ENCODE peak calls at places on chromosome 12, in eight cellular contexts. Q, H, T, D, J, M, R and P are unnamed samples.

GRCh38 chr12:98594050-98594853 is 766 bp downstream of the SLC25A3 start:
- DNase-seq in M (no peak), Q (peak; percentile 58), J (peak; percentile 38), T (peak; percentile 23), D (no peak), R (peak; percentile 16), H (no peak), P (peak; percentile 3)

GRCh38 chr12:80967565-80967964 is 29.8 kb upstream of the LIN7A start:
- DNase-seq in H (no peak), M (no peak), Q (no peak), J (no peak), R (no peak), T (no peak), D (no peak), P (no peak)

GRCh38 chr12:37672655-37673260 is 643.8 kb upstream of the ALG10B start:
- DNase-seq in D (no peak), M (no peak), T (no peak), J (no peak), H (no peak), R (no peak), Q (no peak), P (no peak)

GRCh38 chr12:113142173-113142885 is 6.8 kb upstream of the RASAL1 start:
- DNase-seq in T (no peak), D (no peak), R (no peak), J (no peak), H (peak; percentile 62), Q (no peak), M (peak; percentile 57), P (no peak)

GRCh38 chr12:111638576-111638975 is 39.5 kb upstream of the ATXN2 start:
- DNase-seq in H (no peak), J (peak; percentile 6), Q (no peak), M (no peak), D (no peak), T (no peak), R (no peak), P (no peak)

GRCh38 chr12:111685322-111685810 is 390 bp downstream of the BRAP start:
- DNase-seq in R (no peak), D (no peak), T (no peak), Q (no peak), H (peak; percentile 34), J (peak; percentile 6), M (no peak), P (no peak)

GRCh38 chr12:132084681-132085635 is 59.2 kb downstream of the DDX51 start:
- DNase-seq in M (peak; percentile 71), R (no peak), T (peak; percentile 44), D (peak; percentile 20), Q (no peak), H (peak; percentile 79), J (peak; percentile 47), P (no peak)

GRCh38 chr12:67766370-67766769 is 117.8 kb downstream of the DYRK2 start:
- DNase-seq in Q (no peak), H (no peak), R (no peak), M (no peak), D (no peak), T (no peak), J (peak; percentile 69), P (no peak)

GRCh38 chr12:24561411-24561871 is 387.5 kb downstream of the BCAT1 start:
- DNase-seq in R (no peak), H (no peak), J (peak; percentile 71), M (no peak), Q (no peak), T (no peak), D (no peak), P (no peak)

GRCh38 chr12:40560848-40561247 is 131.4 kb upstream of the CNTN1 start:
- DNase-seq in D (no peak), H (no peak), Q (no peak), J (no peak), M (no peak), R (no peak), T (no peak), P (no peak)

GRCh38 chr12:15532364-15532977 is 210.2 kb downstream of the PTPRO start:
- DNase-seq in M (peak; percentile 76), R (peak; percentile 33), D (no peak), T (no peak), J (peak; percentile 79), H (peak; percentile 47), Q (no peak), P (peak; percentile 56)

GRCh38 chr12:10331642-10332239 is 24.1 kb downstream of the KLRD1 start:
- DNase-seq in M (no peak), D (peak; percentile 0), R (no peak), H (peak; percentile 43), T (no peak), J (peak; percentile 76), Q (no peak), P (peak; percentile 29)

GRCh38 chr12:106693421-106693820 is 81.1 kb upstream of the RIC8B start:
- DNase-seq in R (no peak), T (no peak), Q (no peak), M (no peak), J (no peak), D (no peak), H (no peak), P (no peak)

GRCh38 chr12:81627336-81628189 is 131.6 kb downstream of the PPFIA2 start:
- DNase-seq in H (no peak), T (no peak), D (no peak), J (peak; percentile 70), M (no peak), Q (no peak), R (no peak), P (peak; percentile 28)

GRCh38 chr12:64082866-64083268 is 139.2 kb downstream of the KICS2 start:
- DNase-seq in D (no peak), M (no peak), R (no peak), H (no peak), J (no peak), T (no peak), Q (no peak), P (no peak)

GRCh38 chr12:65106948-65107347 is 14.2 kb downstream of the WIF1 start:
- DNase-seq in J (peak; percentile 27), D (no peak), H (peak; percentile 13), Q (no peak), M (no peak), R (no peak), T (no peak), P (peak; percentile 2)

GRCh38 chr12:67710582-67710981 is 62.0 kb downstream of the DYRK2 start:
- DNase-seq in D (no peak), Q (no peak), J (peak; percentile 24), H (peak; percentile 43), T (no peak), R (no peak), M (no peak), P (no peak)

GRCh38 chr12:24902521-24903304 is 46.2 kb downstream of the BCAT1 start:
- DNase-seq in Q (no peak), D (no peak), T (no peak), R (no peak), J (peak; percentile 46), M (no peak), H (peak; percentile 49), P (no peak)

GRCh38 chr12:132489078-132489601 is 811 bp upstream of the FBRSL1 start:
- DNase-seq in T (no peak), M (peak; percentile 81), R (peak; percentile 52), Q (no peak), H (no peak), J (no peak), D (no peak), P (no peak)